ENCODE peak calls at places on chromosomes 2 and 18, in five cellular contexts. U, T, I, W and B are unnamed samples.

GRCh38 chr2:114550895-114551793 is 108.7 kb downstream of the DPP10 start:
- DNase-seq in U (no peak), T (peak; percentile 45), I (peak; percentile 79), W (peak; percentile 54), B (peak; percentile 47)

GRCh38 chr2:234991290-234991689 is 39.5 kb downstream of the SH3BP4 start:
- DNase-seq in U (no peak), T (no peak), I (no peak), W (no peak), B (no peak)

GRCh38 chr2:10497797-10498251 is 49.7 kb upstream of the ODC1 start:
- DNase-seq in U (no peak), T (peak; percentile 87), I (peak; percentile 74), W (no peak), B (no peak)

GRCh38 chr18:31649894-31650719 is 34.3 kb downstream of the B4GALT6 start:
- DNase-seq in U (no peak), T (no peak), I (no peak), W (no peak), B (no peak)

GRCh38 chr2:148874868-148875341 is at the start of gene KIF5C:
- DNase-seq in U (peak; percentile 88), T (peak; percentile 58), I (peak; percentile 96), W (peak; percentile 80), B (peak; percentile 96)

GRCh38 chr2:68975844-68976243 is 1.4 kb downstream of the GKN1 start:
- DNase-seq in U (no peak), T (no peak), I (no peak), W (no peak), B (no peak)

GRCh38 chr2:17879137-17879912 is 858 bp downstream of the KCNS3 start:
- DNase-seq in U (peak; percentile 75), T (peak; percentile 94), I (peak; percentile 91), W (peak; percentile 75), B (peak; percentile 71)

GRCh38 chr18:9139400-9140039 is 2.9 kb downstream of the ANKRD12 start:
- DNase-seq in U (no peak), T (no peak), I (no peak), W (no peak), B (no peak)

GRCh38 chr2:99701503-99701902 is 211.7 kb upstream of the REV1 start:
- DNase-seq in U (no peak), T (no peak), I (no peak), W (no peak), B (no peak)

GRCh38 chr2:36871068-36871707 is 95.1 kb downstream of the STRN start:
- DNase-seq in U (no peak), T (no peak), I (no peak), W (no peak), B (no peak)

GRCh38 chr18:70431203-70431624 is 142.4 kb downstream of the SOCS6 start:
- DNase-seq in U (no peak), T (peak; percentile 44), I (no peak), W (no peak), B (no peak)

GRCh38 chr2:23524261-23524706 is 139.3 kb downstream of the KLHL29 start:
- DNase-seq in U (no peak), T (peak; percentile 61), I (peak; percentile 90), W (no peak), B (no peak)

GRCh38 chr2:232386490-232386739 is 7.9 kb downstream of the ALPP start:
- DNase-seq in U (no peak), T (no peak), I (peak; percentile 65), W (no peak), B (no peak)

GRCh38 chr2:128187032-128187654 is 96.1 kb downstream of the UGGT1 start:
- DNase-seq in U (no peak), T (peak; percentile 39), I (peak; percentile 56), W (no peak), B (no peak)

GRCh38 chr18:35345460-35345921 is 1.3 kb upstream of the ZNF24 start:
- DNase-seq in U (no peak), T (peak; percentile 35), I (peak; percentile 85), W (no peak), B (no peak)

GRCh38 chr2:75309596-75310290 is 110.4 kb upstream of the TACR1 start:
- DNase-seq in U (no peak), T (no peak), I (no peak), W (no peak), B (no peak)

GRCh38 chr2:29295843-29296242 is 180.6 kb downstream of the CLIP4 start:
- DNase-seq in U (no peak), T (no peak), I (peak; percentile 66), W (peak; percentile 28), B (peak; percentile 74)

GRCh38 chr2:195830968-195831810 is 174.2 kb downstream of the SLC39A10 start:
- DNase-seq in U (no peak), T (no peak), I (no peak), W (no peak), B (no peak)